ENCODE peak calls at places on chromosomes 7 and 10, in ten cellular contexts. A is hippocampal formation; T is KBM-7; R is NCI-H2081; L is AML-193; F is AG04450; J is fibroblast of lung; O is IMR-90; S is NCI-H1092 treated with DMSO at 0.1 percent for 48 hours; K is activated gamma-delta T cell treated with anti-CD3 and anti-CD28 coated beads, Interleukin-2, amount 50 U/mL, for 16 hours. V is an unnamed sample.

GRCh38 chr10:92108747-92109146 is 182.1 kb downstream of the CPEB3 start:
- DNase-seq in A (no peak), T (no peak), R (no peak), L (no peak), F (no peak), J (no peak), O (no peak), S (no peak), K (no peak), V (no peak)

GRCh38 chr10:72416661-72417060 is 61.9 kb upstream of the DNAJB12 start:
- DNase-seq in A (no peak), T (no peak), R (no peak), L (no peak), F (no peak), J (no peak), O (no peak), S (no peak), K (no peak), V (no peak)

GRCh38 chr10:31944071-31944433 is 15.4 kb upstream of the ARHGAP12 start:
- DNase-seq in A (no peak), T (no peak), R (no peak), L (no peak), F (no peak), J (no peak), O (no peak), S (no peak), K (no peak), V (no peak)

GRCh38 chr7:14761506-14762296 is 140.8 kb downstream of the DGKB start:
- DNase-seq in A (peak), T (no peak), R (peak), L (no peak), F (peak), J (peak), O (peak), S (peak), K (no peak), V (peak)

GRCh38 chr7:11786186-11786585 is 45.8 kb downstream of the THSD7A start:
- DNase-seq in A (no peak), T (peak), R (peak), L (no peak), F (no peak), J (peak), O (no peak), S (no peak), K (no peak), V (no peak)

GRCh38 chr7:24931787-24932186 is 48.2 kb downstream of the OSBPL3 start:
- DNase-seq in A (no peak), T (no peak), R (no peak), L (no peak), F (no peak), J (no peak), O (no peak), S (no peak), K (no peak), V (no peak)

GRCh38 chr7:103857435-103857834 is 132.0 kb downstream of the RELN start:
- DNase-seq in A (no peak), T (no peak), R (peak), L (no peak), F (no peak), J (no peak), O (no peak), S (peak), K (no peak), V (no peak)

GRCh38 chr10:64067859-64068258 is 546.7 kb downstream of the REEP3 start:
- DNase-seq in A (no peak), T (no peak), R (no peak), L (no peak), F (no peak), J (no peak), O (no peak), S (no peak), K (no peak), V (no peak)

GRCh38 chr7:53110425-53110824 is 75.0 kb downstream of the POM121L12 start:
- DNase-seq in A (no peak), T (no peak), R (no peak), L (no peak), F (no peak), J (no peak), O (no peak), S (no peak), K (no peak), V (no peak)

GRCh38 chr7:118473271-118473670 is 248.8 kb downstream of the ANKRD7 start:
- DNase-seq in A (no peak), T (no peak), R (no peak), L (no peak), F (no peak), J (no peak), O (no peak), S (no peak), K (no peak), V (no peak)

GRCh38 chr10:24209421-24209770 is 458 bp downstream of the KIAA1217 start:
- DNase-seq in A (no peak), T (no peak), R (no peak), L (no peak), F (no peak), J (peak), O (peak), S (no peak), K (no peak), V (peak)

GRCh38 chr10:21524526-21525366 is 736 bp downstream of the SKIDA1 start:
- DNase-seq in A (no peak), T (peak), R (peak), L (no peak), F (no peak), J (peak), O (peak), S (peak), K (no peak), V (peak)

GRCh38 chr10:75283150-75284096 is 47.7 kb upstream of the COMTD1 start:
- DNase-seq in A (no peak), T (no peak), R (peak), L (no peak), F (no peak), J (peak), O (peak), S (no peak), K (no peak), V (peak)

GRCh38 chr7:19069842-19070241 is 47.6 kb downstream of the TWIST1 start:
- DNase-seq in A (no peak), T (no peak), R (no peak), L (no peak), F (no peak), J (peak), O (peak), S (no peak), K (no peak), V (no peak)

GRCh38 chr10:124671486-124672075 is 72.6 kb downstream of the FAM53B start:
- DNase-seq in A (peak), T (peak), R (peak), L (no peak), F (no peak), J (peak), O (no peak), S (no peak), K (no peak), V (peak)

GRCh38 chr10:89007129-89007893 is 16.7 kb downstream of the FAS start:
- DNase-seq in A (no peak), T (no peak), R (no peak), L (no peak), F (no peak), J (no peak), O (no peak), S (no peak), K (no peak), V (no peak)

GRCh38 chr10:129274928-129275474 is 192.0 kb upstream of the MGMT start:
- DNase-seq in A (no peak), T (no peak), R (no peak), L (no peak), F (no peak), J (no peak), O (no peak), S (no peak), K (no peak), V (no peak)

GRCh38 chr7:22320416-22320815 is 36.5 kb downstream of the RAPGEF5 start:
- DNase-seq in A (no peak), T (no peak), R (no peak), L (no peak), F (no peak), J (no peak), O (no peak), S (no peak), K (no peak), V (no peak)

GRCh38 chr10:89279449-89279869 is 22.4 kb upstream of the IFIT2 start:
- DNase-seq in A (no peak), T (no peak), R (peak), L (no peak), F (no peak), J (peak), O (no peak), S (peak), K (no peak), V (no peak)

GRCh38 chr7:105493928-105494325 is 28.1 kb downstream of the PUS7 start:
- DNase-seq in A (no peak), T (no peak), R (no peak), L (no peak), F (peak), J (peak), O (peak), S (no peak), K (no peak), V (peak)

GRCh38 chr10:9786101-9786500 is 1231.6 kb upstream of the CELF2 start:
- DNase-seq in A (no peak), T (no peak), R (no peak), L (no peak), F (peak), J (peak), O (peak), S (no peak), K (no peak), V (no peak)

GRCh38 chr10:74784462-74784861 is 41.9 kb upstream of the KAT6B start:
- DNase-seq in A (no peak), T (no peak), R (no peak), L (no peak), F (no peak), J (no peak), O (no peak), S (no peak), K (no peak), V (no peak)

GRCh38 chr7:88280801-88281200 is 25.9 kb downstream of the STEAP4 start:
- DNase-seq in A (no peak), T (no peak), R (no peak), L (no peak), F (no peak), J (no peak), O (no peak), S (no peak), K (no peak), V (no peak)

GRCh38 chr10:3775671-3776551 is 9.1 kb downstream of the KLF6 start:
- DNase-seq in A (no peak), T (peak), R (no peak), L (no peak), F (no peak), J (peak), O (peak), S (no peak), K (no peak), V (peak)

GRCh38 chr7:120554960-120555571 is 282.1 kb downstream of the KCND2 start:
- DNase-seq in A (peak), T (peak), R (peak), L (peak), F (peak), J (peak), O (peak), S (peak), K (no peak), V (peak)

V was measured in hepatocyte.